ENCODE peak calls at places on chromosomes 7 and 10, in ten cellular contexts. Q is OCI-LY7; U is adrenal gland; X is GM12878; W is RWPE1; N is nephron progenitor cell; V is astrocyte of the cerebellum; Z is left ventricle myocardium inferior; A is bronchial epithelial cell; H is CD4-positive, alpha-beta T cell. K is an unnamed sample.

GRCh38 chr7:150356265-150356897 is 12.2 kb upstream of the REPIN1 start:
- DNase-seq in W (no peak), Z (no peak), H (no peak), V (no peak), A (no peak), U (no peak), N (no peak), Q (peak), X (no peak), K (no peak)

GRCh38 chr10:100006241-100006886 is 3.4 kb downstream of the DNMBP start:
- DNase-seq in U (peak), X (peak), Z (no peak), V (peak), A (peak), W (peak), H (no peak), Q (peak), N (no peak), K (no peak)

GRCh38 chr10:128066954-128067382 is 59.3 kb downstream of the MKI67 start:
- DNase-seq in X (no peak), N (no peak), H (no peak), A (no peak), W (no peak), V (no peak), Q (no peak), U (no peak), Z (no peak), K (no peak)

GRCh38 chr7:70681847-70682350 is 450.0 kb upstream of the GALNT17 start:
- DNase-seq in N (no peak), W (no peak), Q (peak), U (no peak), V (no peak), H (no peak), A (no peak), Z (no peak), X (peak), K (no peak)

GRCh38 chr10:3330687-3331086 is 158.1 kb upstream of the PITRM1 start:
- DNase-seq in U (no peak), X (no peak), V (peak), Q (no peak), A (peak), Z (no peak), H (no peak), W (peak), N (no peak), K (no peak)

GRCh38 chr7:72437061-72437460 is 24.9 kb upstream of the CALN1 start:
- DNase-seq in U (no peak), V (no peak), Z (no peak), X (no peak), H (no peak), A (no peak), N (no peak), W (no peak), Q (no peak), K (no peak)

GRCh38 chr10:49010295-49010694 is 70.7 kb upstream of the LRRC18 start:
- DNase-seq in H (no peak), N (no peak), Z (no peak), W (no peak), V (no peak), A (no peak), Q (no peak), U (no peak), X (no peak), K (peak)

GRCh38 chr7:130793855-130794618 is 60.0 kb upstream of the KLF14 start:
- DNase-seq in Z (no peak), U (no peak), X (no peak), A (peak), V (peak), Q (no peak), W (peak), N (no peak), H (no peak), K (no peak)

GRCh38 chr10:101986277-101986971 is 69.5 kb downstream of the ARMH3 start:
- DNase-seq in U (peak), H (no peak), Z (peak), A (no peak), Q (no peak), W (no peak), N (no peak), X (no peak), V (no peak), K (peak)

GRCh38 chr7:37079420-37079819 is 355.1 kb upstream of the AOAH start:
- DNase-seq in Q (no peak), N (no peak), X (no peak), W (no peak), H (no peak), A (no peak), Z (no peak), U (no peak), V (no peak), K (no peak)

GRCh38 chr10:3361640-3362039 is 189.1 kb upstream of the PITRM1 start:
- DNase-seq in N (no peak), Q (no peak), U (no peak), H (no peak), Z (no peak), X (no peak), A (no peak), V (no peak), W (no peak), K (no peak)

DNA sequence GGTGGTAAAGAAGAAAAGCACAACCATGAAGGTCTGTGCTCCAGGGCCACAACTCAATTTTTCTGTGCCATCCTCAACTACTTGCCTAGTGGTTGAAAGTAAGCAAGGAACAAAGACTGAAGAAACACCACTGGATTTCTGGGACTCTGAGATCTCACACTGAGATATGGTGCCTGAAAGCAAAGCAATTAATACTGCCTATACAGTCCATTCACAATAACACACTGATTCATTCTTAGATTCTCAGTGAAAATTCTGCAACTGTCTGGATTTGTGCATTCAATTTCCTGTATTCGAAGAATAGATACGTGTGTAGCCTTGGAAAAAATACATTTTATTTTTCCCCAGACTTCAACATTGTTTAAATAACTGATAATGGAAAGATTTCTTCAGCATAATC is 116.4 kb upstream of the FAM133B start:
- DNase-seq in U (no peak), W (no peak), Z (no peak), N (no peak), Q (no peak), V (no peak), A (no peak), X (no peak), H (no peak), K (no peak)
- TF ChIP-seq CTCF in U (no peak), W (no peak), Z (no peak), N (no peak), Q (no peak), V (no peak), A (no peak), X (no peak), H (no peak), K (no peak)

GRCh38 chr7:107998150-107998549 is 4.8 kb downstream of the LAMB1 start:
- DNase-seq in H (no peak), X (no peak), A (peak), N (no peak), Z (no peak), V (no peak), W (no peak), Q (no peak), U (no peak), K (no peak)

GRCh38 chr7:107996072-107996824 is 6.7 kb downstream of the LAMB1 start:
- DNase-seq in W (no peak), N (no peak), A (peak), X (no peak), H (no peak), U (no peak), Q (no peak), V (no peak), Z (no peak), K (no peak)

GRCh38 chr7:107995184-107996071 is 7.5 kb downstream of the LAMB1 start:
- DNase-seq in Z (no peak), U (no peak), W (peak), Q (no peak), N (peak), A (peak), X (no peak), V (no peak), H (no peak), K (no peak)

GRCh38 chr7:107993879-107994278 is 9.1 kb downstream of the LAMB1 start:
- DNase-seq in W (no peak), V (no peak), Q (no peak), X (no peak), U (no peak), Z (no peak), H (no peak), N (no peak), A (no peak), K (no peak)

GRCh38 chr7:107994366-107994765 is 8.6 kb downstream of the LAMB1 start:
- DNase-seq in W (no peak), N (no peak), U (no peak), X (no peak), H (no peak), Q (no peak), Z (no peak), V (no peak), A (no peak), K (no peak)
- TF ChIP-seq CTCF in W (no peak), N (no peak), U (no peak), X (no peak), H (no peak), Q (no peak), Z (no peak), V (no peak), A (no peak), K (no peak)

DNA sequence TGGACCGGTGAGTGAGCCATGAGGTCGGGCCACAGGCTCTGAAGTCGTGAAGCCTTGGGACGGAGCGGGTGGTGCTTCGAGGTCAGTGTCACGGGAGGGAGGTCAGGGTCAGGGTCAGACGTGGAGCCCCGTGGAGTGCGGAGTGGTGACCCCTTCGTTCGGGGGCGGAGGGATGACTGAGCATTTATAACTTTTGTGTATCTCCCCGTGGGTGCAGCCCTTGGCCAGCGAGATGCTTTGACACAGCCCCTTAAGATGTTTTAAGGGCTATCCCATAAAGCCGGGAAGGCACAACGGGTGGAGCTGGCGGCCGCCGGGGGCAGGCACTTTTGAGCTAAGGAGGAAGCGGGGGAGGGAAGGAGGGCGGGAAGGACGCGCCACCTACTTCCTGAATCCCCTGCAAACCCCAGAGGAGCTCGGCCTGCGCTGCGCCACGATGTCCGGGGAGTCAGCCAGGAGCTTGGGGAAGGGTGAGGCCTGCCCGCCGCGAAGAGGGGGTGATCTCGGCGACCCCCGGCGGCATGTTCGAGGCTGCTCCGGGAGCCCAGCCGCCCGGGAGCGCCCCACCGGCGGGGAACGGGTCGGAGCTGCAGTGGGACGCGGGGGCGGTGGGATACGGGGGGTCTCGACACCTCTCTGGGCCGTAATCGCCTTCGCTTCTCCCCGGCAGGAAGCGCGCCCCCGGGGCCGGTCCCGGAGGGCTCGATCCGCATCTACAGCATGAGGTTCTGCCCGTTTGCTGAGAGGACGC is at the start of gene GSTO1:
- DNase-seq in Z (peak), N (peak), U (peak), Q (peak), X (peak), W (peak), V (no peak), H (peak), A (peak), K (peak)
- TF ChIP-seq CTCF in Z (peak), N (no peak), U (no peak), Q (no peak), X (no peak), W (no peak), V (no peak), H (no peak), A (no peak), K (no peak)

GRCh38 chr7:29243777-29244655 is 49.4 kb downstream of the CHN2 start:
- DNase-seq in Q (peak), N (no peak), U (no peak), A (peak), H (no peak), X (peak), W (no peak), V (no peak), Z (no peak), K (no peak)
- TF ChIP-seq CTCF in Q (peak), N (no peak), U (no peak), A (peak), H (no peak), X (peak), W (no peak), V (no peak), Z (peak), K (no peak)

DNA sequence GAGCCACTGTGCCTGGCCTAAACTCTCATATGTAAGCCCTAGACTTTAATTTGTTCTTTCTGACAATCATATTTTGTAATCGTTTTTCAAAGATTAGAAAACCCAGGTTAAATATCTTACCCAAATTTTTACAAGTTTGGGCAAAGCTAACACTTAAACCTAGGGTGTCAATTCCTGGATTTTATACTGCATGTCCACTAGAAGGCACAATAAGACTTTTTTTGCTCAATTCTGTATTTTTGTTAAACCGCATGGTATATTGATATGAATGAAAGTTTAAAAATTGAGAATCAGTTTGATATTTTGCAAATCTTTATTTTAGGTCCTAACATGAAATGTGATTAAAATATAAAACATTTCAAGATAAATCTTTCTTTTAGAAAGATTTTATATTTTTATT is 29.3 kb downstream of the DYNC2I1 start:
- DNase-seq in Q (peak), A (peak), N (no peak), U (no peak), H (no peak), V (no peak), X (no peak), Z (no peak), W (peak), K (no peak)
- TF ChIP-seq CTCF in Q (peak), A (no peak), N (peak), U (peak), H (peak), V (peak), X (peak), Z (peak), W (peak), K (no peak)

K was measured in right atrium auricular region.